ENCODE peak calls at places on chromosomes 7 and 10, in five cellular contexts. H, K, L, A and T are unnamed samples.

GRCh38 chr7:25868509-25868908 is 283.5 kb upstream of the NFE2L3 start:
- DNase-seq in L (no peak), K (no peak), A (no peak), H (no peak), T (no peak)

GRCh38 chr10:94066411-94066810 is 72.7 kb downstream of the PLCE1 start:
- DNase-seq in A (no peak), H (peak), L (peak), K (peak), T (peak)

GRCh38 chr10:78523453-78523852 is 489.8 kb downstream of the RPS24 start:
- DNase-seq in H (peak), K (no peak), A (no peak), L (no peak), T (no peak)

GRCh38 chr10:3235996-3236510 is 63.5 kb upstream of the PITRM1 start:
- DNase-seq in L (no peak), A (no peak), H (no peak), K (no peak), T (no peak)

GRCh38 chr10:121734517-121735137 is 136.4 kb upstream of the FGFR2 start:
- DNase-seq in L (peak), H (peak), K (peak), A (no peak), T (peak)

GRCh38 chr7:116779921-116780320 is 82.5 kb upstream of the CAPZA2 start:
- DNase-seq in L (no peak), K (no peak), A (no peak), H (no peak), T (no peak)

GRCh38 chr10:1529806-1530413 is 207.4 kb downstream of the ADARB2 start:
- DNase-seq in K (no peak), A (no peak), L (no peak), H (no peak), T (no peak)

GRCh38 chr7:1250901-1251300 is 18.2 kb downstream of the UNCX start:
- DNase-seq in A (no peak), K (no peak), L (no peak), H (no peak), T (no peak)

GRCh38 chr7:99562832-99563231 is 4.4 kb downstream of the ZNF655 start:
- DNase-seq in L (peak), A (no peak), H (peak), K (no peak), T (peak)

GRCh38 chr7:55964802-55965470 is 551 bp downstream of the NIPSNAP2 start:
- DNase-seq in H (peak), K (peak), L (peak), A (no peak), T (peak)

GRCh38 chr10:80100116-80100515 is 21.7 kb downstream of the TMEM254 start:
- DNase-seq in A (no peak), H (no peak), K (no peak), L (no peak), T (no peak)

GRCh38 chr10:64733980-64734379 is 1212.8 kb downstream of the REEP3 start:
- DNase-seq in K (peak), A (no peak), L (peak), H (peak), T (peak)

GRCh38 chr7:78168869-78169268 is 370.3 kb downstream of the PHTF2 start:
- DNase-seq in A (no peak), L (no peak), K (no peak), H (no peak), T (no peak)

GRCh38 chr7:92735707-92736106 is 100.7 kb downstream of the CDK6 start:
- DNase-seq in H (no peak), L (no peak), A (no peak), K (no peak), T (no peak)

GRCh38 chr10:107546986-107547385 is 382.5 kb upstream of the SORCS1 start:
- DNase-seq in K (no peak), L (no peak), A (no peak), H (no peak), T (no peak)

GRCh38 chr10:89861584-89862287 is 160.3 kb downstream of the KIF20B start:
- DNase-seq in A (no peak), K (no peak), H (no peak), L (no peak), T (no peak)

GRCh38 chr10:93461807-93462178 is 20.3 kb downstream of the MYOF start:
- DNase-seq in K (no peak), L (no peak), A (no peak), H (no peak), T (no peak)

GRCh38 chr10:63910806-63911205 is 389.6 kb downstream of the REEP3 start:
- DNase-seq in L (no peak), K (no peak), A (no peak), H (no peak), T (no peak)

GRCh38 chr7:29995652-29996051 is 6.1 kb upstream of the SCRN1 start:
- DNase-seq in L (no peak), H (no peak), A (no peak), K (no peak), T (no peak)

GRCh38 chr7:145909956-145910611 is 206.5 kb upstream of the CNTNAP2 start:
- DNase-seq in L (no peak), H (no peak), A (no peak), K (no peak), T (no peak)

GRCh38 chr10:13187135-13187534 is 25.8 kb downstream of the MCM10 start:
- DNase-seq in L (no peak), K (no peak), A (no peak), H (no peak), T (no peak)

GRCh38 chr10:62577666-62578291 is 203.6 kb downstream of the ZNF365 start:
- DNase-seq in H (no peak), K (no peak), A (no peak), L (no peak), T (no peak)

GRCh38 chr7:102439963-102440795 is 6.8 kb downstream of the ORAI2 start:
- DNase-seq in K (peak), L (peak), A (no peak), H (peak), T (peak)

GRCh38 chr7:18125536-18125935 is 97.9 kb upstream of the PRPS1L1 start:
- DNase-seq in L (no peak), A (no peak), K (no peak), H (no peak), T (no peak)

GRCh38 chr7:21939136-21939857 is 6.4 kb downstream of the CDCA7L start:
- DNase-seq in K (no peak), L (no peak), A (peak), H (no peak), T (no peak)

GRCh38 chr10:3192856-3193635 is 20.5 kb upstream of the PITRM1 start:
- DNase-seq in A (no peak), L (peak), H (peak), K (peak), T (peak)

GRCh38 chr7:32479574-32480200 is 10.5 kb downstream of the LSM5 start:
- DNase-seq in H (peak), K (no peak), A (no peak), L (peak), T (peak)

GRCh38 chr10:106919798-106920382 is 244.6 kb downstream of the SORCS1 start:
- DNase-seq in L (no peak), K (no peak), H (no peak), A (peak), T (no peak)

GRCh38 chr10:17981766-17982380 is 30.2 kb downstream of the SLC39A12 start:
- DNase-seq in H (no peak), A (no peak), K (no peak), L (no peak), T (no peak)

GRCh38 chr7:86301301-86301700 is 342.4 kb upstream of the GRM3 start:
- DNase-seq in K (no peak), L (no peak), H (no peak), A (no peak), T (no peak)

GRCh38 chr7:144074374-144074773 is 4.8 kb downstream of the OR2A25 start:
- DNase-seq in L (peak), H (no peak), K (no peak), A (no peak), T (no peak)

GRCh38 chr10:101287922-101288638 is 58.8 kb upstream of the LBX1 start:
- DNase-seq in H (peak), A (no peak), L (peak), K (peak), T (peak)

GRCh38 chr10:102396251-102396650 is 746 bp downstream of the NFKB2 start:
- DNase-seq in A (no peak), K (no peak), H (no peak), L (peak), T (no peak)

GRCh38 chr7:27179503-27180430 is 5.3 kb downstream of the HOXA11 start:
- DNase-seq in L (peak), A (no peak), H (peak), K (peak), T (peak)

GRCh38 chr10:6348091-6348862 is 145.5 kb downstream of the PFKFB3 start:
- DNase-seq in H (no peak), A (peak), L (no peak), K (no peak), T (no peak)

GRCh38 chr10:132311338-132311939 is 3.7 kb upstream of the STK32C start:
- DNase-seq in L (peak), H (peak), A (no peak), K (no peak), T (peak)

GRCh38 chr7:7183833-7184463 is 1.6 kb downstream of the C1GALT1 start:
- DNase-seq in L (no peak), A (no peak), K (no peak), H (no peak), T (no peak)

GRCh38 chr10:131418686-131419085 is 107.2 kb upstream of the TCERG1L start:
- DNase-seq in A (no peak), K (no peak), L (no peak), H (no peak), T (no peak)

GRCh38 chr7:20744913-20745587 is 41.6 kb downstream of the SP8 start:
- DNase-seq in L (peak), K (no peak), H (no peak), A (no peak), T (no peak)

GRCh38 chr10:29725133-29725720 is 90.5 kb upstream of the SVIL start:
- DNase-seq in H (no peak), L (no peak), A (no peak), K (no peak), T (no peak)

DNA sequence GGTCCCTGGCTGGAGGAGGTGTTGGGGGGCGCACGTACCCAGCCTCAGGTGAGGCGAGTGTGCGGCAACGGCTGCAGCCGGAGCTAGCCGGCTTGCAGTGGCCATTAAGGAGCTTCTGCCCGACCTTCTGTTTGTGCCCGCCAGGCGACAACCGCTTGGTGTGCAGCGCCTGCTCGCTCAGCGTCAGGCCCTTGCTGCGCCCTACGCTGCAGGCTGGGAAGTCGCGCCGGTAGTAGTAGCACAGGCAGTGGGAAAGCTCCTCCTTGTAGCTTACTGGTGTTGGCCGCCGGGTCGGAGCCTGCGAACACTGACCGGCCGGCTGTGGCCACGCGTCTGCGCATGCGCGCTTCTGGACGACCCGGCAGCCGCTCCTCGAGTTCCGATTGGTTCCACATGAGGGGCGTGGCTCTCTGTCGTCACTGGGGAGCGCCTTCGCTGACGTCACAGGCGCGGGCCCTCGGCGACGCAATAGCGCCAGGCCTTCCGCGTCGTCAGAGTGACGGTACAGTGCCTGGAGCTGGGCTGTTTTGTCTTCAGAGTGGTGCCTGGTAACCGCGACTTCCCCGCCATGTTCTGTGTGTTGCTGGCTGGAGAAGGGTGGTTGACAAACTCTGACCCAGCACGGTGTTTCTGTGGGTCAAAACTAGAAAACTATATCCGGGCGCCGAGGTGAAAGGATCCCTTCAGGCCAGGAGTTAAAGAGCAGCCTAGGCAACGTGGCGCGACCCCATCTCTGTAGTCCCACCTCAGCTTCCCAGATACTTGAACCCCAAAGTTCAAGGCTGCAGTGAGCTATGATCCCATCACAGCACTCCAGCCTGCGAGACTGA is 76.3 kb upstream of the TMEM248 start:
- DNase-seq in K (peak), H (peak), L (peak), A (peak), T (peak)
- TF ChIP-seq ESRRA in K (peak), H (no peak), L (peak), A (peak), T (no peak)

GRCh38 chr7:149704507-149704906 is 68.9 kb downstream of the ZNF467 start:
- DNase-seq in L (peak), K (no peak), A (no peak), H (no peak), T (no peak)
- TF ChIP-seq ESRRA in L (no peak), K (no peak), A (no peak), H (no peak), T (no peak)

DNA sequence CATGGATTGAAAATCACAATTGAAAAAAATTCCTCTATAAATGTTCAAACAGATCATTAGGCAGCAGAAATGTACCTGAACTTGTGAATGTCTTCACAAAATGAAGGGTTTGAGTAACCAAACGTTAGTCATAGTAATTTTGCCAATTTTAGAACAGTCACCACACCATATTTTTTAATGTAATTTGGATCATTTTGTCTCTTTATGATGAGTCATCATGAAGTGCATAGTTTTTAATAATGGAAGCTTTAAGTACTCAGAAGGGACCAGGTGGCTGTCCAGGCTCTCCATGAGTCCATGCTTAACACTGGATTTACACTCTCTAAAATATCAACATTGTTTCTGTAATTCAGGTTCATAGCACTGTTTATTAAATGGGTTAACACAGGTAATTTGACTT is 219.2 kb downstream of the ETV1 start:
- DNase-seq in L (no peak), A (no peak), H (no peak), K (no peak), T (no peak)
- TF ChIP-seq ESRRA in L (no peak), A (no peak), H (no peak), K (no peak), T (no peak)

GRCh38 chr7:33885290-33886005 is 19.9 kb upstream of the BMPER start:
- DNase-seq in K (no peak), H (no peak), L (no peak), A (no peak), T (no peak)

GRCh38 chr7:33883566-33883965 is 21.8 kb upstream of the BMPER start:
- DNase-seq in A (no peak), H (no peak), K (no peak), L (no peak), T (no peak)

GRCh38 chr7:33888206-33888605 is 17.1 kb upstream of the BMPER start:
- DNase-seq in L (no peak), A (no peak), H (no peak), K (peak), T (no peak)

GRCh38 chr7:33887576-33887975 is 17.8 kb upstream of the BMPER start:
- DNase-seq in A (no peak), L (no peak), H (no peak), K (no peak), T (no peak)

GRCh38 chr7:33886100-33886623 is 19.2 kb upstream of the BMPER start:
- DNase-seq in A (no peak), K (peak), L (peak), H (peak), T (peak)
- TF ChIP-seq ESRRA in A (no peak), K (no peak), L (no peak), H (no peak), T (no peak)

DNA sequence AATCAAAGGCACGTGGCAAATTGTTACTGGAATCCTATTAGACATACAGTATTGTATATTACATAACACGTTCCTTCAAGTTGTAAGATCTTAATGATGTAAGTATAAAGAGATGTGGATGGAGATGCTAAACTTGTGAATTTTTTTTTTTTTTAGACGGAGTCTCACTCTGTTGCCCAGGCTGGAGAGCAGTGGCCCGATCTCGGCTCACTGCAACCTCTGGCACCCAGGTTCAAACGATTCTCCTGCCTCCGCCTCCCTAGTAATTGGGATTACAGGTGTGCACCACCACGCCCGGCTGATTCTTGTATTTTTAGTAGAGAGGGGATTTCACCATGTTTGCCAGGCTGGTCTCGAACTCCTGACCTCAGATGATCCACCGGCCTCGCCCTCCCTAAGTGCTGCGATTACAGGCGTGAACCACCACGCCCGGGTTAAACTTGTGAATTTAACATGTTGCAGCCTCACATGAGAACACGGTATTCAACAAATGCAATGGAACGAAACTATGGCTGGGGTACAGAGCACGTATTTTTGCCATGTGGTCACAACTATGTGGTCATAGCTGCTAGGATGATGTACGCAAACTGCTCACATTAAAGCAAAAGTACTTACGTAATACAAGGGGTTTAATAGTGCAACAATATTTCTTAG is 818 bp upstream of the SUPV3L1 start:
- DNase-seq in H (no peak), A (no peak), K (no peak), L (peak), T (peak)
- TF ChIP-seq ESRRA in H (no peak), A (no peak), K (no peak), L (no peak), T (no peak)

DNA sequence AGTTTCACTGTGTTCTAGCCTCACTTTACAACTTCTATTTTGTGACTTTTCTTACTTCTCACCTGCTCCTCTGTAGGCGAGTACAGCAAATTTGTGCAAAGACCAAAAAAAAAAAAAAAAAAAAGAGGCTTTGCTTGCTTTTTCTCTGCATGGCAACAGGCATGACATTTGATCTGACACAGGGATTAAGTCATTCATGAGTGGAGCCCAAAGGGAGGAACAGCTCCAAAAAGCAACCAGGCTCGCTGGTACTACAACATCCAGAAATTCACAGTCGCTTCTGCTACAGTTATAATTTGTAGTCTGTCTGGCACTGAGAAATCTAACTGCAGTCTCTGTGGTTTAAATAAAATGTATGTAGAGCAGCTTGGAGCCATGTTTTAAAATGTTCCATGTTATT is 31.7 kb downstream of the MKX start:
- DNase-seq in A (no peak), H (no peak), K (no peak), L (no peak), T (no peak)
- TF ChIP-seq ESRRA in A (no peak), H (no peak), K (no peak), L (no peak), T (no peak)